ENCODE peak calls at places on chromosomes 16 and 17, in ten cellular contexts. Z is GM12865, G is cardiac muscle cell, B is fibroblast of mammary gland, F is adrenal gland, O is left ventricle myocardium inferior, R is progenitor cell of endocrine pancreas, P is RWPE1, L is MM.1S, Q is choroid plexus epithelial cell. M is an unnamed sample.

GRCh38 chr16:89350701-89351380 is 133.3 kb downstream of the ZNF778 start:
- DNase-seq in R (no peak), O (no peak), L (no peak), F (no peak), Z (no peak), Q (no peak), P (no peak), B (peak; percentile 57), G (no peak), M (no peak)

GRCh38 chr17:2694381-2695242 is 17.0 kb downstream of the CLUH start:
- DNase-seq in L (no peak), F (peak; percentile 26), G (no peak), B (no peak), O (no peak), P (no peak), Q (no peak), R (no peak), Z (no peak), M (peak; percentile 25)

GRCh38 chr17:60941028-60941427 is 263.4 kb downstream of the BCAS3 start:
- DNase-seq in L (no peak), O (peak; percentile 38), Z (no peak), Q (peak; percentile 79), P (peak; percentile 19), F (peak; percentile 40), R (no peak), B (peak; percentile 97), G (peak; percentile 95), M (no peak)

GRCh38 chr16:51952500-51952899 is 594.4 kb downstream of the TOX3 start:
- DNase-seq in L (no peak), R (no peak), Q (peak; percentile 14), G (no peak), P (no peak), B (no peak), F (no peak), Z (no peak), O (no peak), M (no peak)

GRCh38 chr16:85822145-85822544 is 22.6 kb downstream of the COX4I1 start:
- DNase-seq in O (no peak), R (no peak), Z (no peak), Q (no peak), F (no peak), L (no peak), P (no peak), G (no peak), B (no peak), M (no peak)

GRCh38 chr17:64580384-64581307 is 73.9 kb downstream of the CEP95 start:
- DNase-seq in G (no peak), Z (no peak), R (no peak), F (no peak), P (no peak), B (peak; percentile 11), O (no peak), Q (no peak), L (no peak), M (no peak)

GRCh38 chr16:84464116-84464515 is 40.3 kb downstream of the MEAK7 start:
- DNase-seq in B (no peak), P (no peak), O (no peak), Q (no peak), F (no peak), L (no peak), R (no peak), Z (no peak), G (no peak), M (no peak)

GRCh38 chr17:45332989-45333701 is 16.3 kb upstream of the MAP3K14 start:
- DNase-seq in Q (no peak), P (no peak), F (no peak), Z (peak; percentile 84), L (no peak), O (no peak), G (peak; percentile 45), R (no peak), B (no peak), M (peak; percentile 74)

GRCh38 chr16:4682616-4683254 is 10.6 kb upstream of the NUDT16L1 start:
- DNase-seq in Q (peak; percentile 41), O (no peak), R (peak; percentile 30), L (no peak), P (no peak), B (peak; percentile 34), Z (no peak), G (peak; percentile 23), F (peak; percentile 73), M (no peak)
- TF ChIP-seq CTCF in Q (peak; percentile 60), O (peak; percentile 40), R (peak; percentile 42), L (no peak), P (peak; percentile 37), B (peak; percentile 27), Z (no peak), G (peak; percentile 31), F (peak; percentile 69), M (peak; percentile 34)

GRCh38 chr17:77891602-77892001 is 66.9 kb upstream of the TNRC6C start:
- DNase-seq in F (no peak), Q (no peak), L (no peak), P (no peak), O (no peak), B (no peak), R (no peak), G (no peak), Z (no peak), M (no peak)

GRCh38 chr17:77892031-77892430 is 66.5 kb upstream of the TNRC6C start:
- DNase-seq in L (no peak), B (no peak), R (no peak), O (no peak), G (no peak), P (no peak), Z (no peak), F (no peak), Q (no peak), M (no peak)

GRCh38 chr17:77894126-77894956 is 64.2 kb upstream of the TNRC6C start:
- DNase-seq in Z (no peak), Q (no peak), R (no peak), O (no peak), F (no peak), P (no peak), G (no peak), L (no peak), B (no peak), M (no peak)

GRCh38 chr17:77893144-77894044 is 65.1 kb upstream of the TNRC6C start:
- DNase-seq in L (no peak), G (no peak), Q (no peak), O (no peak), F (no peak), R (no peak), B (no peak), P (no peak), Z (no peak), M (no peak)

DNA sequence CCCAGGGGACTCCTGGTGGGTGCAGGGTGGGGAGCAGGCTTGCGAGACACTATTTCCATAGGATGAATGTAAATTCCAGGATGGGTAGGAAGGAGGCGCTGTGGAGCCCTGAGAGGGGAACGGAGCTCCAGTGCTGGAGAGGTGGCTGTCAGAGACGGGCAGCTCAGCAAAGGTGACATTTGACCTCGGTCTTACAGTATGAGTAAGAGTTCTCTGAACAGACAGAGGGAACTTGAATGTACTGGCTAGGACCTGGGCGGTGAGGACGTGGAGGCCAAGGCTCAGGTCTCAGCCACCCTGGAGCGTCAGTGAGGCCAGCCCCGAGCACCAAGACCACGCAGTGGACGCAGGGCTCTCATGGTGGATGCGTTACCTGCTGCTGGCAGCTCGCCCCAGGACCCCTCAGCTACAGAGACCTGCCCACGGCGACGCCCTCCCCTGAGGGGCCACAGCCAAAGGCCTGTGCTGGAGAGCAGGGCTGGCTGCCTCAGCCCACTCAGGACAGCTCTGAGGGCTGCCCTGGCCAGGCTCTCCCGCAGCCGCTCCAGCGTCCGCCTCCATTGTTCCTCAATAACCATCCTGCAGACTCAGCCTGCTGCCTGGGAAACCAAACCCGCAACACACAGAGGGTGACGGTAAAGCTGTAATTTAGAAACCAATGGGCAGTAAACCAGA is 65.9 kb upstream of the TNRC6C start:
- DNase-seq in O (no peak), F (no peak), Q (no peak), G (peak; percentile 9), B (no peak), Z (no peak), L (no peak), P (no peak), R (peak; percentile 34), M (no peak)
- TF ChIP-seq CTCF in O (no peak), F (no peak), Q (peak; percentile 51), G (peak; percentile 41), B (peak; percentile 22), Z (peak; percentile 36), L (peak; percentile 46), P (no peak), R (peak; percentile 55), M (no peak)

DNA sequence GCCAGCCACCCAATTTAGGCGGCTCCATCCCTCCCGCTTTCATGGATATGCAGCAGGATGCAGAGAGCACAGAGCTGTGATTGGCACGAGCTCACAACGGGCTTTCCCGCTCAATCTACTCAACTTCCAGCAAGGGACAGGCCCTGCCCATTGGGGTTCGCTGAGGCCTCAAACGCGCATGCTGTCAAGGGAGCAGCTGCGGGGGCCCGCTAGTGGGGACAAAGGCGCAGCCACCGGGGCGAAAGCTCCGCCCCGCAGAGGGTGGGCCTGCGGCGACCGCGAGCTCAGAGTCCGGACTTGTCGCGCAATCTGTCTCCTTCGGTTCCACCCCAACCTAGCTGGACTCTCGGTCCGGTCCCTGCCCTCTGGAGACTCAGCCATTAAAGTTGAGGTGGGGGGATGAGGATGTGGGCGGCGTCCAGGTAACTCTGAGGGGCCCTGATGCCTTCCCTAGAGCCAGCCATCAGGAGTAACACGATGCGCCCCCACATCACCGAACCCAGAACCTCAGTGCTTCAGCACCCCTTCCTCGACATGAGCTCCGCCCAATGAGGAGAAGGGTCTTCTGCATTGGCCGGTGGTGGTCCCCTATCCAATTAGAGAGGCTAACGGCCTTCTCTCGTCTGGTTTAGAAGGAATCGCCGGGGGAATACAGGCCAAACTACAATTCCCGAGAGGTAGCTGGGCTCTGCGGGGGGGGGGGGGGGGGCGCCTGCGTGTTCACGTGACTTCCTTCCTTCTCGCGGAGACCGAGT is 489 bp upstream of the NFATC3 start:
- DNase-seq in O (peak; percentile 92), Z (peak; percentile 95), P (peak; percentile 97), B (peak; percentile 60), G (peak; percentile 72), Q (peak; percentile 59), R (peak; percentile 73), F (peak; percentile 89), L (peak; percentile 87), M (peak; percentile 92)
- TF ChIP-seq CTCF in O (peak; percentile 50), Z (peak; percentile 10), P (peak; percentile 15), B (no peak), G (no peak), Q (peak; percentile 6), R (peak; percentile 8), F (peak; percentile 40), L (no peak), M (peak; percentile 17)

GRCh38 chr17:29043539-29044165 is 711 bp downstream of the PIPOX start:
- DNase-seq in P (no peak), B (no peak), L (no peak), Z (no peak), Q (no peak), F (no peak), R (no peak), O (no peak), G (no peak), M (no peak)

GRCh38 chr17:29042679-29043538 is at the start of gene PIPOX:
- DNase-seq in B (peak; percentile 19), O (no peak), L (peak; percentile 47), Q (peak; percentile 80), Z (peak; percentile 18), P (no peak), G (peak; percentile 81), F (peak; percentile 54), R (no peak), M (peak; percentile 43)

GRCh38 chr17:29046440-29046839 is 3.5 kb downstream of the PIPOX start:
- DNase-seq in R (no peak), F (no peak), G (peak; percentile 30), Z (no peak), P (no peak), O (no peak), B (no peak), Q (no peak), L (no peak), M (no peak)

GRCh38 chr17:29045026-29045425 is 2.1 kb downstream of the PIPOX start:
- DNase-seq in O (no peak), B (no peak), P (no peak), R (no peak), Q (no peak), Z (no peak), L (no peak), F (no peak), G (no peak), M (no peak)

GRCh38 chr17:29045734-29046133 is 2.8 kb downstream of the PIPOX start:
- DNase-seq in O (no peak), F (no peak), P (no peak), Q (no peak), L (no peak), G (peak; percentile 29), B (no peak), R (no peak), Z (no peak), M (no peak)
- TF ChIP-seq CTCF in O (no peak), F (no peak), P (no peak), Q (no peak), L (no peak), G (no peak), B (no peak), R (no peak), Z (no peak), M (no peak)